ENCODE peak calls at places on chromosomes 12 and 14, in six cellular contexts. J is mucosa of descending colon, Q is foreskin fibroblast, B is prostate gland, L is colonic mucosa, T is AG10803. A is an unnamed sample.

GRCh38 chr14:69844171-69844570 is 35.0 kb upstream of the SMOC1 start:
- DNase-seq in J (no peak), Q (no peak), B (no peak), L (no peak), T (no peak), A (no peak)

GRCh38 chr14:106174206-106174605 is 647.8 kb downstream of the TMEM121 start:
- DNase-seq in J (peak), Q (no peak), B (no peak), L (no peak), T (no peak), A (no peak)

GRCh38 chr12:47317182-47317915 is 237.6 kb upstream of the AMIGO2 start:
- DNase-seq in J (no peak), Q (peak), B (no peak), L (no peak), T (peak), A (no peak)

GRCh38 chr12:46363582-46364299 is 8.8 kb downstream of the SLC38A2 start:
- DNase-seq in J (no peak), Q (no peak), B (no peak), L (no peak), T (no peak), A (no peak)

GRCh38 chr12:15726029-15726756 is 63.0 kb downstream of the EPS8 start:
- DNase-seq in J (no peak), Q (no peak), B (no peak), L (no peak), T (peak), A (no peak)

GRCh38 chr12:121784460-121784859 is 9.0 kb downstream of the RHOF start:
- DNase-seq in J (no peak), Q (peak), B (no peak), L (no peak), T (peak), A (no peak)

GRCh38 chr12:117334098-117334497 is 27.3 kb downstream of the NOS1 start:
- DNase-seq in J (no peak), Q (no peak), B (peak), L (no peak), T (no peak), A (no peak)

GRCh38 chr14:23365353-23366162 is 586 bp upstream of the EFS start:
- DNase-seq in J (no peak), Q (no peak), B (peak), L (no peak), T (no peak), A (no peak)

GRCh38 chr14:89477391-89477790 is 60.4 kb upstream of the FOXN3 start:
- DNase-seq in J (peak), Q (no peak), B (no peak), L (peak), T (no peak), A (no peak)

GRCh38 chr14:60166144-60166543 is 946 bp upstream of the DHRS7 start:
- DNase-seq in J (no peak), Q (peak), B (no peak), L (no peak), T (no peak), A (no peak)

GRCh38 chr12:94679554-94679953 is 29.2 kb upstream of the TMCC3 start:
- DNase-seq in J (no peak), Q (no peak), B (no peak), L (no peak), T (no peak), A (no peak)

GRCh38 chr12:12718382-12718761 is 1.2 kb downstream of the CDKN1B start:
- DNase-seq in J (no peak), Q (no peak), B (no peak), L (no peak), T (no peak), A (no peak)

GRCh38 chr12:91154131-91154530 is 28.5 kb downstream of the DCN start:
- DNase-seq in J (no peak), Q (no peak), B (no peak), L (no peak), T (no peak), A (no peak)

GRCh38 chr12:64889434-64890216 is 65.2 kb downstream of the TBC1D30 start:
- DNase-seq in J (no peak), Q (no peak), B (peak), L (no peak), T (no peak), A (no peak)

GRCh38 chr12:52627395-52628110 is 9.2 kb upstream of the KRT73 start:
- DNase-seq in J (no peak), Q (no peak), B (no peak), L (no peak), T (no peak), A (no peak)

GRCh38 chr14:88044129-88044727 is 39.3 kb downstream of the GPR65 start:
- DNase-seq in J (no peak), Q (no peak), B (no peak), L (no peak), T (no peak), A (no peak)

GRCh38 chr12:31000751-31001150 is 72.9 kb upstream of the DDX11 start:
- DNase-seq in J (no peak), Q (peak), B (no peak), L (no peak), T (peak), A (no peak)

GRCh38 chr12:15979096-15980091 is 68.3 kb downstream of the DERA start:
- DNase-seq in J (peak), Q (peak), B (no peak), L (peak), T (peak), A (no peak)

GRCh38 chr12:55842681-55843429 is at the start of gene MMP19:
- DNase-seq in J (no peak), Q (peak), B (no peak), L (no peak), T (peak), A (no peak)
- TF ChIP-seq CTCF in J (no peak), Q (peak), B (no peak), L (no peak), T (peak), A (no peak)

DNA sequence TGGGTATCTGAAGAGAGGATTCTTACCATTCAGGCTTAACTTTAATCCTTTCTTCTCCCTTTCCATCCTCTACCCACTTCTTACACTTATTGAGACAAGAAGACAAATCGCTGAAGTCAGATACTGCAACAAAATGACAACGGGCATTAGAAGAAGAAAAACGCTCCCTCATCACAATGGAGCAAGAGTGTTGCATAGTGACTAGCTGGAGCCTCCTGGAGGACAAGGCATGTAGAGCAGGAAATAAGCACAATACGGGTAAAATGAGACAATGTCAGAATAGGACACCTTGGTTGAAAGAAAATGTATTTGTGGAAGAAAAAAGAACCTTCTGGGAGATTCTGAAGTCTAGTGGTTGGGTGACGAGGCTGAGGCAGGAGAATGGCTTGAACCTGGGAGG is 501.0 kb downstream of the RERGL start:
- DNase-seq in J (no peak), Q (no peak), B (no peak), L (no peak), T (no peak), A (no peak)
- TF ChIP-seq CTCF in J (no peak), Q (no peak), B (no peak), L (no peak), T (peak), A (no peak)

DNA sequence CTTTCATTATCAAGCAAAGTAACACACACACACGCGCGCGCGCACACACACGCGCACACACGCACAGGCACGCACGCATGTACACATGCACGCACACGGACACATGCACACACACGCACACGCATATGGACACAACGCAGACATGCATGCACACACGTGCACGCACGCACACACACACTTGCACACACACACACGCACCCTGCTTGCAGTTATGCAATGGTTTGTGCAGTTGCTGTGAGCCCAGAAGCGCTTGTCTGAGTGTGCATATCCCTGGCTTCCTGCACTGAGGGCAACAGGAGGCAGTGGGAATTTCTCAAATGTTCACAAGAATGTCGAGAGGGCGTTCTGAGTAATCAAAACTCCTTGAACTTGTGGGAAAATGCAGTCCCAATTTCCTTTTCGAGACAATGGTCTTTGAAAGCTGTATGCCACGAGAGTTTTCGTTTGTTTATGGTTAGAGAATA is 41.6 kb downstream of the NFKBIA start:
- DNase-seq in J (no peak), Q (peak), B (no peak), L (no peak), T (peak), A (no peak)
- TF ChIP-seq CTCF in J (no peak), Q (no peak), B (no peak), L (no peak), T (no peak), A (no peak)

GRCh38 chr12:67014642-67015041 is 254.5 kb upstream of the CAND1 start:
- DNase-seq in J (no peak), Q (no peak), B (no peak), L (no peak), T (no peak), A (no peak)

GRCh38 chr12:67019070-67019469 is 250.1 kb upstream of the CAND1 start:
- DNase-seq in J (no peak), Q (no peak), B (peak), L (no peak), T (no peak), A (no peak)

DNA sequence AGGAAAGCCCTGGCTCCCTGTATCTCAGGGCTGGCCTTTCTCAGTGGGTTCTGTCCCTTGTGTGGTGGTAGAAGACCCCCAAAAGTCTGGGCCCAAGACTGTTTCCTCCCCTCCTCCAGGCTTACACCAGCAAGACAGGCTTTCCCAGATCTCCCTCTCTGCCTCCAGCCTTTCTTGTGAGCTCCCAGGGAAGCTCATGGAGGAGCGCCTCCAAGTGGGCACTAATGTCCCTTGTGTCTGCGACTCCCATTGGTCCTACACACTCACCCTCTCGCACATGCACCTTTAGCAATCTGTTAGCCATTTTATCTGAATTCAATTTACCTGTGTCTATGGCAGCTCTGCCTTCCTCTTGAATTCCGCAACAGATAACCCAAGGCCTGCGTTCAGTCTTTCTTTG is 251.1 kb upstream of the CAND1 start:
- DNase-seq in J (no peak), Q (no peak), B (no peak), L (no peak), T (no peak), A (no peak)
- TF ChIP-seq CTCF in J (no peak), Q (no peak), B (no peak), L (no peak), T (no peak), A (no peak)

GRCh38 chr14:22097072-22097471 is 423.5 kb upstream of the OR4E1 start:
- DNase-seq in J (no peak), Q (no peak), B (no peak), L (no peak), T (no peak), A (no peak)

GRCh38 chr14:22098435-22098834 is 424.8 kb upstream of the OR4E1 start:
- DNase-seq in J (no peak), Q (no peak), B (no peak), L (no peak), T (no peak), A (no peak)

GRCh38 chr14:22096511-22096890 is 422.9 kb upstream of the OR4E1 start:
- DNase-seq in J (no peak), Q (no peak), B (no peak), L (no peak), T (no peak), A (no peak)

GRCh38 chr14:22097606-22098292 is 424.1 kb upstream of the OR4E1 start:
- DNase-seq in J (no peak), Q (no peak), B (no peak), L (no peak), T (no peak), A (no peak)

GRCh38 chr14:22099942-22100763 is 426.5 kb upstream of the OR4E1 start:
- DNase-seq in J (peak), Q (no peak), B (peak), L (peak), T (peak), A (no peak)
- TF ChIP-seq CTCF in J (no peak), Q (no peak), B (no peak), L (peak), T (peak), A (no peak)